ENCODE peak calls at places on chromosomes 12 and 14, in six cellular contexts. One of them, this sample, is unnamed. For H3K4me1, the result is how much of the 10 kb centered on the place peaks cover.

GRCh38 chr12:100427078-100427477 is 46.6 kb upstream of the NR1H4 start:
- DNase-seq in PC-3: peak
- DNase-seq in SK-N-SH: no peak
- DNase-seq in hepatocyte: peak
- DNase-seq in neural progenitor cell: no peak
- DNase-seq in HCT116: peak
- DNase-seq in this sample: peak

GRCh38 chr14:77248666-77249065 is 22.3 kb downstream of the NGB start:
- DNase-seq in HCT116: no peak
- DNase-seq in PC-3: peak
- DNase-seq in hepatocyte: no peak
- DNase-seq in SK-N-SH: no peak
- DNase-seq in neural progenitor cell: no peak
- DNase-seq in this sample: no peak

GRCh38 chr14:94816113-94816512 is 46.2 kb upstream of the GSC start:
- DNase-seq in hepatocyte: no peak
- DNase-seq in HCT116: no peak
- DNase-seq in neural progenitor cell: peak
- DNase-seq in PC-3: no peak
- DNase-seq in SK-N-SH: no peak
- DNase-seq in this sample: peak

GRCh38 chr12:101327054-101327453 is 47.1 kb downstream of the UTP20 start:
- DNase-seq in hepatocyte: no peak
- DNase-seq in HCT116: no peak
- DNase-seq in neural progenitor cell: no peak
- DNase-seq in PC-3: no peak
- DNase-seq in SK-N-SH: no peak
- DNase-seq in this sample: no peak

GRCh38 chr14:98835825-98836100 is 436.2 kb downstream of the BCL11B start:
- DNase-seq in SK-N-SH: no peak
- DNase-seq in neural progenitor cell: no peak
- DNase-seq in HCT116: no peak
- DNase-seq in hepatocyte: no peak
- DNase-seq in PC-3: no peak
- DNase-seq in this sample: no peak

GRCh38 chr12:121795029-121795977 is 1.8 kb upstream of the RHOF start:
- DNase-seq in HCT116: peak
- DNase-seq in hepatocyte: peak
- DNase-seq in SK-N-SH: peak
- DNase-seq in PC-3: peak
- DNase-seq in neural progenitor cell: peak
- DNase-seq in this sample: peak

GRCh38 chr14:75204106-75204505 is 27.7 kb upstream of the TMED10 start:
- DNase-seq in SK-N-SH: no peak
- DNase-seq in HCT116: no peak
- DNase-seq in hepatocyte: peak
- DNase-seq in PC-3: no peak
- DNase-seq in neural progenitor cell: no peak
- DNase-seq in this sample: peak

GRCh38 chr12:104802198-104802597 is 155.9 kb downstream of the SLC41A2 start:
- DNase-seq in hepatocyte: no peak
- DNase-seq in PC-3: peak
- DNase-seq in HCT116: no peak
- DNase-seq in neural progenitor cell: no peak
- DNase-seq in SK-N-SH: no peak
- DNase-seq in this sample: peak

GRCh38 chr14:64235652-64236640 is 58.2 kb downstream of the ESR2 start:
- DNase-seq in neural progenitor cell: no peak
- DNase-seq in HCT116: no peak
- DNase-seq in SK-N-SH: no peak
- DNase-seq in PC-3: no peak
- DNase-seq in hepatocyte: no peak
- DNase-seq in this sample: no peak

GRCh38 chr14:29755311-29756052 is 172.2 kb downstream of the PRKD1 start:
- DNase-seq in HCT116: no peak
- DNase-seq in neural progenitor cell: no peak
- DNase-seq in hepatocyte: no peak
- DNase-seq in SK-N-SH: no peak
- DNase-seq in PC-3: no peak
- DNase-seq in this sample: no peak

GRCh38 chr14:99773496-99774203 is 19.6 kb upstream of the EML1 start:
- DNase-seq in hepatocyte: no peak
- DNase-seq in SK-N-SH: peak
- DNase-seq in neural progenitor cell: peak
- DNase-seq in HCT116: no peak
- DNase-seq in PC-3: no peak
- DNase-seq in this sample: no peak

GRCh38 chr14:22715186-22715812 is 51.2 kb upstream of the OXA1L start:
- DNase-seq in HCT116: no peak
- DNase-seq in neural progenitor cell: no peak
- DNase-seq in hepatocyte: no peak
- DNase-seq in PC-3: no peak
- DNase-seq in SK-N-SH: peak
- DNase-seq in this sample: no peak

GRCh38 chr14:58488550-58488949 is 61.0 kb downstream of the KIAA0586 start:
- DNase-seq in HCT116: no peak
- DNase-seq in PC-3: peak
- DNase-seq in hepatocyte: no peak
- DNase-seq in neural progenitor cell: no peak
- DNase-seq in SK-N-SH: no peak
- DNase-seq in this sample: peak

GRCh38 chr12:34393821-34394150 is 371.5 kb downstream of the ALG10 start:
- DNase-seq in PC-3: no peak
- DNase-seq in HCT116: no peak
- DNase-seq in SK-N-SH: peak
- DNase-seq in hepatocyte: no peak
- DNase-seq in neural progenitor cell: no peak
- DNase-seq in this sample: no peak

GRCh38 chr12:118537481-118537917 is 161.1 kb downstream of the SUDS3 start:
- DNase-seq in neural progenitor cell: no peak
- DNase-seq in HCT116: no peak
- DNase-seq in hepatocyte: no peak
- DNase-seq in SK-N-SH: no peak
- DNase-seq in PC-3: no peak
- DNase-seq in this sample: no peak

GRCh38 chr12:68455676-68456345 is 123.6 kb upstream of the MDM1 start:
- DNase-seq in neural progenitor cell: no peak
- DNase-seq in hepatocyte: no peak
- DNase-seq in SK-N-SH: no peak
- DNase-seq in PC-3: no peak
- DNase-seq in HCT116: no peak
- DNase-seq in this sample: no peak

GRCh38 chr12:50314629-50315312 is 31.5 kb upstream of the LIMA1 start:
- DNase-seq in HCT116: no peak
- DNase-seq in neural progenitor cell: peak
- DNase-seq in PC-3: peak
- DNase-seq in hepatocyte: peak
- DNase-seq in SK-N-SH: peak
- DNase-seq in this sample: peak

DNA sequence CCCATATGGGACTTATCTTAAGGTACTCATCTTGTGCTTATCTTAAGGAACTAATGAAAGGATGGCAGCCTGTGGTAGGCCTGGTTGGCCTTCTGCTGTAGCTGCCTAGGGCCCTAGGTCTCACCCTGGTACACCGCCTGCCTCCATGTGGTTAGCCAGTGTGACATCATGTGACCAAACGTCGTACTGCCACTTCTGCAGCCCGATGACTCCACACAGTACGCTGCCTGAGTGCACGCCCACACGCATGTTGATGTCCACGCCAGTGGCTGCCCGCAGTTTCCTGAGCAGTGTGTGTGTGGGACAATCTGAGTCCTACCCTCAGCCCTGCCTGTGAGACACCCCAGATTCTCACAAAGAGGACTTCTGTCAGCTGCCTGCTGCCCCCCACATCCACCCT is 5.1 kb downstream of the ADCY4 start:
- DNase-seq in PC-3: no peak
- DNase-seq in SK-N-SH: no peak
- DNase-seq in neural progenitor cell: no peak
- DNase-seq in hepatocyte: no peak
- DNase-seq in HCT116: no peak
- DNase-seq in this sample: peak
- H3K4me1 ChIP-seq in PC-3: under half
- H3K4me1 ChIP-seq in SK-N-SH: under half
- H3K4me1 ChIP-seq in neural progenitor cell: under half
- H3K4me1 ChIP-seq in hepatocyte: under half
- H3K4me1 ChIP-seq in HCT116: under half
- H3K4me1 ChIP-seq in this sample: under half

DNA sequence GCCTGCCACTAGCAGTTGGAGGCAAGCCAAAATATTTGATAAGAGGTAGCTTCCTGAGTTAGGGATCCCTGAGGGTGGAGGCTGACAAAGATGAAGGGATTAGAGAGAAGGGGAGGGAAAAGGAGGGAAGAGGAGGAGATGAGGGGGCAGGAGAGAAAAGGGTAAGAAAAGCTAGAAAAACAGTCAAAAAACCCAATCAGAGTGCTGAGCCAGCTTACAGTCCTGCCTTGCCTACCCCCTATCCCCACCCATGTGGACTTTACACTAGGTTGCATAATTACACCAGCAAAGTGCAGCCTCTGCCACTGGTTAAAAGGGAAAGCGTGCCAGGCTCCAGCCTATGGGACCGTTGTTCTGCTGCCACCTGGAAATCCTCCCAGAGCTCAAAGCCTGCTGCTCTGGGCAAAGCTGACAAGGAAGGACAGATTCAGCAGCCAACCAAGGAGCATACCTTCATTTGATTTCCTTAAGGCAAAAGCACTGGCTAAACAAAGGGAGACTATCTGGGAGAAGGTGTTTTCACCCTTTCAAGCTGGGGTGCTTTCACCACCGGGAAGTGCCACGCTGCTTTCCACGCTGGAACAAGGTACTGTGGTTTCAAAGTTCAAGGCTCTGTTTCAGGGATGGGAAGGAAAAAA is 3.9 kb upstream of the NUMB start:
- DNase-seq in hepatocyte: peak
- DNase-seq in PC-3: no peak
- DNase-seq in HCT116: no peak
- DNase-seq in SK-N-SH: peak
- DNase-seq in neural progenitor cell: peak
- DNase-seq in this sample: peak
- TF ChIP-seq EZH2phosphoT487 in hepatocyte: no peak
- TF ChIP-seq EZH2phosphoT487 in PC-3: no peak
- TF ChIP-seq EZH2phosphoT487 in HCT116: no peak
- TF ChIP-seq EZH2phosphoT487 in SK-N-SH: no peak
- TF ChIP-seq EZH2phosphoT487 in neural progenitor cell: no peak
- TF ChIP-seq EZH2phosphoT487 in this sample: no peak

GRCh38 chr12:108607981-108608600 is 10.2 kb upstream of the TMEM119 start:
- DNase-seq in SK-N-SH: no peak
- DNase-seq in PC-3: no peak
- DNase-seq in HCT116: no peak
- DNase-seq in neural progenitor cell: no peak
- DNase-seq in hepatocyte: no peak
- DNase-seq in this sample: no peak
- H3K4me1 ChIP-seq in SK-N-SH: under half
- H3K4me1 ChIP-seq in PC-3: under half
- H3K4me1 ChIP-seq in HCT116: under half
- H3K4me1 ChIP-seq in neural progenitor cell: under half
- H3K4me1 ChIP-seq in hepatocyte: under half
- H3K4me1 ChIP-seq in this sample: under half

GRCh38 chr14:71454010-71454409 is 478.2 kb upstream of the RGS6 start:
- DNase-seq in HCT116: no peak
- DNase-seq in SK-N-SH: no peak
- DNase-seq in neural progenitor cell: no peak
- DNase-seq in PC-3: no peak
- DNase-seq in hepatocyte: no peak
- DNase-seq in this sample: no peak

GRCh38 chr14:71452535-71452934 is 479.7 kb upstream of the RGS6 start:
- DNase-seq in hepatocyte: no peak
- DNase-seq in HCT116: no peak
- DNase-seq in neural progenitor cell: no peak
- DNase-seq in SK-N-SH: no peak
- DNase-seq in PC-3: peak
- DNase-seq in this sample: peak

GRCh38 chr14:71449316-71450055 is 482.7 kb upstream of the RGS6 start:
- DNase-seq in PC-3: peak
- DNase-seq in HCT116: no peak
- DNase-seq in SK-N-SH: no peak
- DNase-seq in neural progenitor cell: no peak
- DNase-seq in hepatocyte: no peak
- DNase-seq in this sample: peak

GRCh38 chr14:71452987-71453386 is 479.2 kb upstream of the RGS6 start:
- DNase-seq in neural progenitor cell: no peak
- DNase-seq in hepatocyte: no peak
- DNase-seq in PC-3: no peak
- DNase-seq in HCT116: no peak
- DNase-seq in SK-N-SH: no peak
- DNase-seq in this sample: peak

GRCh38 chr14:71451501-71451900 is 480.7 kb upstream of the RGS6 start:
- DNase-seq in HCT116: no peak
- DNase-seq in neural progenitor cell: no peak
- DNase-seq in hepatocyte: no peak
- DNase-seq in SK-N-SH: no peak
- DNase-seq in PC-3: peak
- DNase-seq in this sample: no peak
- TF ChIP-seq EZH2phosphoT487 in HCT116: no peak
- TF ChIP-seq EZH2phosphoT487 in neural progenitor cell: no peak
- TF ChIP-seq EZH2phosphoT487 in hepatocyte: no peak
- TF ChIP-seq EZH2phosphoT487 in SK-N-SH: no peak
- TF ChIP-seq EZH2phosphoT487 in PC-3: no peak
- TF ChIP-seq EZH2phosphoT487 in this sample: no peak

DNA sequence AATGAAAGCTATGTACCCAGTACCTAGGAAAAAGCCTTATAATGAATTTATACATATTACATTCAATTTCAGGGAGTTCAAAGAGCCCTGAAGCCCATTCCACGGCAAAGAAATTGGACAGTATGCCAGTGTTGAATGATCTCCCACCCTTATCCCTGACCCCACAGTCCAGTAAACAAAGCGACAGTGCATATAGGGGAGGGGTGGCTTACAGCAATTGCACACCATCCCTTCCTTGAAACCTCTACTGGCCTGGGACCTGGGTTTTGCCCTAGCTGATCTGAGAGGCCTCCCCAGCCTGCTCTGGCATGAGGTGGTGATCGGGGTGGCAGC is 17.3 kb upstream of the RND1 start:
- DNase-seq in neural progenitor cell: no peak
- DNase-seq in SK-N-SH: no peak
- DNase-seq in PC-3: no peak
- DNase-seq in HCT116: no peak
- DNase-seq in hepatocyte: no peak
- DNase-seq in this sample: no peak
- H3K4me1 ChIP-seq in neural progenitor cell: half or more
- H3K4me1 ChIP-seq in SK-N-SH: under half
- H3K4me1 ChIP-seq in PC-3: under half
- H3K4me1 ChIP-seq in HCT116: under half
- H3K4me1 ChIP-seq in hepatocyte: under half
- H3K4me1 ChIP-seq in this sample: under half

GRCh38 chr14:104345316-104346111 is 207.1 kb downstream of the KIF26A start:
- DNase-seq in PC-3: no peak
- DNase-seq in HCT116: no peak
- DNase-seq in hepatocyte: no peak
- DNase-seq in neural progenitor cell: no peak
- DNase-seq in SK-N-SH: no peak
- DNase-seq in this sample: no peak
- TF ChIP-seq EZH2phosphoT487 in PC-3: no peak
- TF ChIP-seq EZH2phosphoT487 in HCT116: no peak
- TF ChIP-seq EZH2phosphoT487 in hepatocyte: no peak
- TF ChIP-seq EZH2phosphoT487 in neural progenitor cell: no peak
- TF ChIP-seq EZH2phosphoT487 in SK-N-SH: no peak
- TF ChIP-seq EZH2phosphoT487 in this sample: no peak

GRCh38 chr14:104794099-104794498 is 1.4 kb downstream of the AKT1 start:
- DNase-seq in hepatocyte: peak
- DNase-seq in HCT116: no peak
- DNase-seq in PC-3: peak
- DNase-seq in SK-N-SH: peak
- DNase-seq in neural progenitor cell: peak
- DNase-seq in this sample: peak
- H3K4me1 ChIP-seq in hepatocyte: under half
- H3K4me1 ChIP-seq in HCT116: under half
- H3K4me1 ChIP-seq in PC-3: under half
- H3K4me1 ChIP-seq in SK-N-SH: under half
- H3K4me1 ChIP-seq in neural progenitor cell: under half
- H3K4me1 ChIP-seq in this sample: under half